ENCODE peak calls at places on chromosomes 3 and 15, in six cellular contexts. I, C, Y, A, R and N are unnamed samples. For H3K4me1 and H3K36me3, the result is how much of the 10 kb centered on the place peaks cover.

GRCh38 chr3:58563386-58564035 is 13.7 kb downstream of the FAM107A start:
- DNase-seq in A (no peak), I (no peak), Y (peak), R (no peak), C (no peak), N (no peak)

GRCh38 chr15:72334842-72335241 is 14.9 kb upstream of the CELF6 start:
- DNase-seq in Y (no peak), C (no peak), R (no peak), A (no peak), I (no peak), N (no peak)

GRCh38 chr3:119297169-119297568 is 3.0 kb downstream of the ARHGAP31 start:
- DNase-seq in R (no peak), Y (no peak), A (no peak), I (peak), C (no peak), N (no peak)

GRCh38 chr3:65876028-65876420 is 162.7 kb downstream of the MAGI1 start:
- DNase-seq in R (no peak), A (no peak), C (no peak), I (no peak), Y (no peak), N (no peak)

GRCh38 chr3:141386611-141387110 is 18.4 kb downstream of the ZBTB38 start:
- DNase-seq in A (no peak), C (no peak), I (no peak), R (no peak), Y (no peak), N (no peak)

GRCh38 chr3:8773941-8774542 is 4.6 kb upstream of the OXTR start:
- DNase-seq in R (no peak), Y (no peak), I (no peak), C (no peak), A (no peak), N (no peak)

GRCh38 chr3:135966349-135966695 is 794 bp downstream of the PPP2R3A start:
- DNase-seq in I (peak), R (peak), A (no peak), C (no peak), Y (no peak), N (no peak)

GRCh38 chr3:159779883-159780282 is 208.8 kb upstream of the IL12A start:
- DNase-seq in A (no peak), R (no peak), C (no peak), I (no peak), Y (no peak), N (no peak)

GRCh38 chr15:71812966-71813722 is 2.8 kb downstream of the NR2E3 start:
- DNase-seq in A (no peak), R (no peak), I (no peak), C (no peak), Y (peak), N (no peak)

GRCh38 chr15:55907797-55908196 is 85.6 kb downstream of the NEDD4 start:
- DNase-seq in R (no peak), I (no peak), Y (no peak), C (no peak), A (no peak), N (no peak)
- H3K4me3 ChIP-seq in R (no peak), I (no peak), Y (no peak), C (no peak), A (no peak), N (no peak)

GRCh38 chr3:151437906-151438305 is 23.0 kb downstream of the IGSF10 start:
- DNase-seq in R (no peak), A (no peak), Y (no peak), C (no peak), I (no peak), N (no peak)

GRCh38 chr3:151443583-151443982 is 17.3 kb downstream of the IGSF10 start:
- DNase-seq in I (no peak), C (no peak), Y (no peak), A (no peak), R (peak), N (no peak)

GRCh38 chr3:151440940-151441339 is 19.9 kb downstream of the IGSF10 start:
- DNase-seq in Y (no peak), I (no peak), A (no peak), R (no peak), C (no peak), N (no peak)

GRCh38 chr3:151437047-151437446 is 23.8 kb downstream of the IGSF10 start:
- DNase-seq in C (no peak), I (no peak), A (no peak), R (no peak), Y (no peak), N (no peak)

GRCh38 chr3:151439652-151440125 is 21.2 kb downstream of the IGSF10 start:
- DNase-seq in R (peak), C (no peak), Y (no peak), A (no peak), I (peak), N (no peak)
- H3K4me1 ChIP-seq in R (under half), C (under half), Y (under half), A (under half), I (under half), N (under half)

GRCh38 chr15:30649952-30650929 is 24.3 kb downstream of the ARHGAP11B start:
- DNase-seq in I (no peak), A (no peak), C (no peak), Y (no peak), R (no peak), N (no peak)
- H3K36me3 ChIP-seq in I (under half), A (under half), C (under half), Y (under half), R (under half), N (under half)

GRCh38 chr15:58459045-58459444 is 27.3 kb downstream of the LIPC start:
- DNase-seq in I (no peak), Y (no peak), R (no peak), A (no peak), C (no peak), N (no peak)
- H3K4me3 ChIP-seq in I (no peak), Y (no peak), R (no peak), A (no peak), C (no peak), N (no peak)